ENCODE peak calls at places on chromosomes 16 and 17, in five cellular contexts. M is HFF-Myc, N is WTC11, Q is neural crest cell, W is choroid plexus epithelial cell. O is an unnamed sample.

GRCh38 chr16:74984194-74984669 is 691 bp downstream of the WDR59 start:
- DNase-seq in M (no peak), N (no peak), Q (no peak), W (peak), O (no peak)

GRCh38 chr16:73864868-73865267 is 431.7 kb upstream of the PSMD7 start:
- DNase-seq in M (no peak), N (no peak), Q (no peak), W (no peak), O (no peak)

GRCh38 chr17:53058031-53058430 is 764.7 kb upstream of the KIF2B start:
- DNase-seq in M (no peak), N (no peak), Q (no peak), W (peak), O (no peak)

GRCh38 chr16:58366247-58367031 is 25.8 kb upstream of the GINS3 start:
- DNase-seq in M (peak), N (no peak), Q (no peak), W (peak), O (no peak)

GRCh38 chr16:82011199-82011641 is at the start of gene SDR42E1:
- DNase-seq in M (no peak), N (no peak), Q (no peak), W (peak), O (no peak)

GRCh38 chr16:359871-360697 is 7.6 kb upstream of the AXIN1 start:
- DNase-seq in M (no peak), N (no peak), Q (no peak), W (no peak), O (peak)

GRCh38 chr16:17585449-17586080 is 114.8 kb upstream of the XYLT1 start:
- DNase-seq in M (no peak), N (no peak), Q (no peak), W (no peak), O (no peak)

GRCh38 chr17:74960739-74961342 is 11.7 kb downstream of the HID1 start:
- DNase-seq in M (no peak), N (peak), Q (peak), W (peak), O (no peak)

GRCh38 chr16:7624871-7625766 is 292.5 kb downstream of the RBFOX1 start:
- DNase-seq in M (no peak), N (peak), Q (no peak), W (no peak), O (no peak)
- TF ChIP-seq CTCF in M (no peak), N (no peak), Q (no peak), W (no peak), O (no peak)

DNA sequence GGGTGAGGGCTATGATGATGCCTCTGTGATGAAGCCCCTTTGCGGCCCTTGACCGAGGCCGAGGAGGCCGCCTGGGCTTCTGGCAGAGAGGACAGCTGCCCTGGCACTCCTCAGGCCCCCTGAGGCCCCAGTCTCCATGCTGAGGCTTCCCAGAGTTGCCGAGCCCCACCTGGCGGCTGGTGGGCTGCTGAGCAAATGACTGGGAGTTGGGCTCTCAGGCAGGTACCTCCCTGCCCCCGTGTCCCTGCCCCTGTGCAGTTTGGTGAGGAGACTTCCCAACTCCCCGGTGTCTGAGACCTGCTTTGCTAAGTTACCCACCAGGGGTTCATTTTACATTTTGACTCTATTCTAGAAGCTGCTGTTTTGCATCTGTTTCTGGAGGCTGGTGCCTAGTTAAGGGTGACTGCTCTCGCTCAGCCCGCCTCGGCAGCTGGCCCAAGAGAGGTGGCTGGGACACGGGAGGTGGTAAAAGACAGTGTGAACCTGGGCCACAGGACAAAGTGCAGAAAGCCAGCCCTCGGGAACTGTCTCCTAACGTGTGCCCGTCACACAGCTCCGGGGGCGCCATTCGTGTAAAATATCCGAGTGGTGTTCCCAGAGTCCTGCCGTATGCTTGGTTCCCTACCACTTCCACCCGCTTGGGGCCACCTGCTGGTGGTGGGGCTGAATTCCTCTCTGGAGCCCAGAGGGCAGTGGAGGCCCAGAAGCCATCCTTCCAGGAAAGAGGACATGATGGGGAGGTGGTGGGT is 134.5 kb downstream of the RAB11FIP4 start:
- DNase-seq in M (no peak), N (peak), Q (peak), W (no peak), O (peak)
- TF ChIP-seq CTCF in M (peak), N (no peak), Q (peak), W (peak), O (peak)

GRCh38 chr17:43983515-43984411 is 20.7 kb upstream of the NAGS start:
- DNase-seq in M (no peak), N (peak), Q (peak), W (no peak), O (peak)
- TF ChIP-seq CTCF in M (peak), N (peak), Q (peak), W (peak), O (peak)

GRCh38 chr16:84660973-84661372 is 12.7 kb downstream of the KLHL36 start:
- DNase-seq in M (no peak), N (no peak), Q (no peak), W (no peak), O (no peak)
- TF ChIP-seq CTCF in M (no peak), N (no peak), Q (no peak), W (no peak), O (no peak)

DNA sequence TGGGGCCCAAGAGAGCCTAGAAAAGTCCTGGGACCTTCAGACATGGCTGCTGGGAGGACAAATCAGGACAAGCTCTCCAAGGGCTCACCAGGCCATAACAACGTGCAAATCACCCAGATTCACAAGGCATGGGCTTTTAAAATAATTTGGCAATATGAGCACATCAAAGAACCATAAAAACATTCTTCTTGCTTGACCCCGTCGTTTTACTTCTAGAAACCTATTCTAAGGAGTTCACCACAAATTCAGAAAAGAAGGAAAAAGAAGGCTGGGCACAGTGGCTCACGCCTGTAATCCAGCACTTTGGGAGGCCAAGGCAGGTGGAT is 12.1 kb upstream of the MT3 start:
- DNase-seq in M (no peak), N (no peak), Q (no peak), W (no peak), O (no peak)
- TF ChIP-seq CTCF in M (no peak), N (no peak), Q (no peak), W (no peak), O (no peak)

GRCh38 chr17:10635290-10635689 is 21.8 kb downstream of the MYH3 start:
- DNase-seq in M (no peak), N (peak), Q (no peak), W (no peak), O (no peak)
- TF ChIP-seq CTCF in M (no peak), N (no peak), Q (no peak), W (peak), O (peak)

GRCh38 chr16:21952040-21952792 is 945 bp upstream of the UQCRC2 start:
- DNase-seq in M (peak), N (peak), Q (peak), W (peak), O (no peak)

GRCh38 chr16:21953541-21953902 is 361 bp downstream of the UQCRC2 start:
- DNase-seq in M (no peak), N (no peak), Q (no peak), W (no peak), O (no peak)

GRCh38 chr16:21949713-21950260 is 3.4 kb upstream of the UQCRC2 start:
- DNase-seq in M (no peak), N (no peak), Q (no peak), W (no peak), O (no peak)

GRCh38 chr16:21952793-21953540 is at the start of gene UQCRC2:
- DNase-seq in M (peak), N (peak), Q (peak), W (peak), O (peak)

DNA sequence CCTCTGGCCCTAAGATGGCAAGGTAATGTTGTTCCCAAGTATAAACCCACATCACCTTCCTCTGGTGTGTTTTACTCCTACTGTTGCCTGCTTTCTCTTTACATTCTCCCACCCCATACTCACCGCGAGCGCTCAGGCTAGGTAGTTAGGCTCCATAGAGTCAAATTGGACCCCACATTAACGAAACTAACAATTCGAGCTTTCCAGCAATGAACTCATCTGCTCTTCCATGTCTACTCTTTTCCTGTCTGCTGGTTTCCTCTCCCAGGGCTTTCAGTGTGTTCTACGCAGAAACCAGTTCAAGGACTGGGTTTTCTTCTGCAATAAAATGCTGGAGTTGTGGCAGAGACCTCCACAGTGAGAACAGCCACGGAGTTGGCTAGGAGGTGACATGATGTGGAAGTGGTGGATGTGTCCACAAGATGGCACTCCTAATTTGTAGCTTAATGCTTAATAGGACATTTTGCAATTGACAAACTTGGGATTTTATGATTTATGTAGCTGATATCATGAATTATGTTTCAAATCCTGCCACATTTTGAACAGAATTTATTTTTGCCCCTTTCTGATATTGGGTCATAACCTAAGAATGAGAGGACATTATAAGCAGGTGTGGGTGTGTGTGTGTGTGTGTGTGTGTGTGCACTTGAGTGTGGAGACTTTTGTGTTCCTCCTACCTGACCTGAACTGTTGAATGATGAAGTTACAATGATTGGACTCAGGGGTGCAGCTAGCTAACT is 2.2 kb upstream of the UQCRC2 start:
- DNase-seq in M (no peak), N (no peak), Q (no peak), W (peak), O (no peak)
- TF ChIP-seq CTCF in M (peak), N (no peak), Q (peak), W (peak), O (peak)

GRCh38 chr16:84332975-84333684 is 35.2 kb upstream of the ATP2C2 start:
- DNase-seq in M (no peak), N (no peak), Q (no peak), W (no peak), O (peak)
- TF ChIP-seq CTCF in M (no peak), N (no peak), Q (no peak), W (no peak), O (no peak)

O was measured in chondrocyte.